ENCODE peak calls at places on chromosomes 13 and 19, in five cellular contexts. One of them, this sample, is unnamed.

GRCh38 chr19:28063702-28064101 is 1149.2 kb downstream of the UQCRFS1 start:
- DNase-seq in brain microvascular endothelial cell: no peak
- DNase-seq in caudate nucleus: no peak
- DNase-seq in endothelial cell of umbilical vein: no peak
- DNase-seq in lower lobe of right lung: no peak
- DNase-seq in this sample: no peak

GRCh38 chr19:15684828-15685227 is 11.9 kb downstream of the CYP4F12 start:
- DNase-seq in brain microvascular endothelial cell: no peak
- DNase-seq in caudate nucleus: no peak
- DNase-seq in endothelial cell of umbilical vein: no peak
- DNase-seq in lower lobe of right lung: no peak
- DNase-seq in this sample: no peak

GRCh38 chr19:58399903-58400637 is 4.6 kb downstream of the RNF225 start:
- DNase-seq in brain microvascular endothelial cell: no peak
- DNase-seq in caudate nucleus: peak; percentile 39
- DNase-seq in endothelial cell of umbilical vein: no peak
- DNase-seq in lower lobe of right lung: no peak
- DNase-seq in this sample: no peak

GRCh38 chr19:8445488-8446001 is 770 bp downstream of the HNRNPM start:
- DNase-seq in brain microvascular endothelial cell: no peak
- DNase-seq in caudate nucleus: no peak
- DNase-seq in endothelial cell of umbilical vein: peak; percentile 54
- DNase-seq in lower lobe of right lung: peak; percentile 72
- DNase-seq in this sample: no peak

GRCh38 chr13:28357846-28358496 is 137.0 kb downstream of the FLT1 start:
- DNase-seq in brain microvascular endothelial cell: no peak
- DNase-seq in caudate nucleus: peak; percentile 44
- DNase-seq in endothelial cell of umbilical vein: peak; percentile 73
- DNase-seq in lower lobe of right lung: no peak
- DNase-seq in this sample: no peak

GRCh38 chr19:21474671-21475181 is 30.7 kb upstream of the ZNF429 start:
- DNase-seq in brain microvascular endothelial cell: peak; percentile 32
- DNase-seq in caudate nucleus: peak; percentile 77
- DNase-seq in endothelial cell of umbilical vein: no peak
- DNase-seq in lower lobe of right lung: peak; percentile 81
- DNase-seq in this sample: peak; percentile 73

GRCh38 chr13:89204435-89204834 is 1533.3 kb downstream of the SLITRK5 start:
- DNase-seq in brain microvascular endothelial cell: no peak
- DNase-seq in caudate nucleus: no peak
- DNase-seq in endothelial cell of umbilical vein: no peak
- DNase-seq in lower lobe of right lung: no peak
- DNase-seq in this sample: no peak

GRCh38 chr19:9793051-9793591 is 24.6 kb upstream of the ZNF846 start:
- DNase-seq in brain microvascular endothelial cell: peak; percentile 45
- DNase-seq in caudate nucleus: no peak
- DNase-seq in endothelial cell of umbilical vein: no peak
- DNase-seq in lower lobe of right lung: peak; percentile 78
- DNase-seq in this sample: peak; percentile 44

GRCh38 chr13:59603646-59604045 is 560.1 kb downstream of the DIAPH3 start:
- DNase-seq in brain microvascular endothelial cell: no peak
- DNase-seq in caudate nucleus: no peak
- DNase-seq in endothelial cell of umbilical vein: no peak
- DNase-seq in lower lobe of right lung: no peak
- DNase-seq in this sample: no peak

GRCh38 chr19:53394522-53394973 is 401 bp upstream of the ZNF765 start:
- DNase-seq in brain microvascular endothelial cell: no peak
- DNase-seq in caudate nucleus: peak; percentile 33
- DNase-seq in endothelial cell of umbilical vein: no peak
- DNase-seq in lower lobe of right lung: peak; percentile 66
- DNase-seq in this sample: no peak

GRCh38 chr13:102815788-102816187 is 16.9 kb downstream of the BIVM start:
- DNase-seq in brain microvascular endothelial cell: no peak
- DNase-seq in caudate nucleus: no peak
- DNase-seq in endothelial cell of umbilical vein: no peak
- DNase-seq in lower lobe of right lung: no peak
- DNase-seq in this sample: no peak

GRCh38 chr13:77036294-77036693 is 9.3 kb upstream of the FBXL3 start:
- DNase-seq in brain microvascular endothelial cell: no peak
- DNase-seq in caudate nucleus: no peak
- DNase-seq in endothelial cell of umbilical vein: no peak
- DNase-seq in lower lobe of right lung: no peak
- DNase-seq in this sample: no peak

GRCh38 chr13:100128373-100128772 is 39.5 kb downstream of the PCCA start:
- DNase-seq in brain microvascular endothelial cell: peak; percentile 82
- DNase-seq in caudate nucleus: no peak
- DNase-seq in endothelial cell of umbilical vein: no peak
- DNase-seq in lower lobe of right lung: no peak
- DNase-seq in this sample: peak; percentile 80

GRCh38 chr13:40813662-40814454 is 24.4 kb downstream of the SLC25A15 start:
- DNase-seq in brain microvascular endothelial cell: peak; percentile 16
- DNase-seq in caudate nucleus: no peak
- DNase-seq in endothelial cell of umbilical vein: peak; percentile 16
- DNase-seq in lower lobe of right lung: no peak
- DNase-seq in this sample: peak; percentile 12

GRCh38 chr13:76868451-76868850 is 17.8 kb downstream of the KCTD12 start:
- DNase-seq in brain microvascular endothelial cell: no peak
- DNase-seq in caudate nucleus: no peak
- DNase-seq in endothelial cell of umbilical vein: peak; percentile 69
- DNase-seq in lower lobe of right lung: no peak
- DNase-seq in this sample: peak; percentile 47

GRCh38 chr13:30832377-30832776 is 73.7 kb upstream of the MEDAG start:
- DNase-seq in brain microvascular endothelial cell: no peak
- DNase-seq in caudate nucleus: no peak
- DNase-seq in endothelial cell of umbilical vein: no peak
- DNase-seq in lower lobe of right lung: no peak
- DNase-seq in this sample: no peak

GRCh38 chr19:10363789-10364281 is 16.5 kb downstream of the TYK2 start:
- DNase-seq in brain microvascular endothelial cell: peak; percentile 14
- DNase-seq in caudate nucleus: no peak
- DNase-seq in endothelial cell of umbilical vein: no peak
- DNase-seq in lower lobe of right lung: no peak
- DNase-seq in this sample: peak; percentile 37

GRCh38 chr13:48000559-48001126 is 430 bp downstream of the SUCLA2 start:
- DNase-seq in brain microvascular endothelial cell: no peak
- DNase-seq in caudate nucleus: peak; percentile 48
- DNase-seq in endothelial cell of umbilical vein: peak; percentile 40
- DNase-seq in lower lobe of right lung: no peak
- DNase-seq in this sample: peak; percentile 10

GRCh38 chr13:111515648-111516047 is 195.2 kb downstream of the TEX29 start:
- DNase-seq in brain microvascular endothelial cell: no peak
- DNase-seq in caudate nucleus: no peak
- DNase-seq in endothelial cell of umbilical vein: no peak
- DNase-seq in lower lobe of right lung: no peak
- DNase-seq in this sample: no peak

GRCh38 chr19:31976775-31977536 is 368.5 kb upstream of the ZNF507 start:
- DNase-seq in brain microvascular endothelial cell: no peak
- DNase-seq in caudate nucleus: no peak
- DNase-seq in endothelial cell of umbilical vein: no peak
- DNase-seq in lower lobe of right lung: no peak
- DNase-seq in this sample: no peak

GRCh38 chr19:4575978-4576933 is 16.8 kb upstream of the SEMA6B start:
- DNase-seq in brain microvascular endothelial cell: peak; percentile 66
- DNase-seq in caudate nucleus: peak; percentile 7
- DNase-seq in endothelial cell of umbilical vein: peak; percentile 72
- DNase-seq in lower lobe of right lung: no peak
- DNase-seq in this sample: peak; percentile 29

GRCh38 chr13:31160857-31161582 is 684 bp downstream of the HSPH1 start:
- DNase-seq in brain microvascular endothelial cell: peak; percentile 76
- DNase-seq in caudate nucleus: peak; percentile 60
- DNase-seq in endothelial cell of umbilical vein: peak; percentile 74
- DNase-seq in lower lobe of right lung: peak; percentile 73
- DNase-seq in this sample: peak; percentile 70

GRCh38 chr19:50203281-50204080 is at the start of gene MYH14:
- DNase-seq in brain microvascular endothelial cell: peak; percentile 4
- DNase-seq in caudate nucleus: peak; percentile 95
- DNase-seq in endothelial cell of umbilical vein: peak; percentile 39
- DNase-seq in lower lobe of right lung: peak; percentile 92
- DNase-seq in this sample: no peak

GRCh38 chr13:99681695-99682094 is 180.4 kb downstream of the TM9SF2 start:
- DNase-seq in brain microvascular endothelial cell: no peak
- DNase-seq in caudate nucleus: no peak
- DNase-seq in endothelial cell of umbilical vein: no peak
- DNase-seq in lower lobe of right lung: no peak
- DNase-seq in this sample: no peak

GRCh38 chr13:46632171-46632570 is 79.2 kb downstream of the LRCH1 start:
- DNase-seq in brain microvascular endothelial cell: no peak
- DNase-seq in caudate nucleus: no peak
- DNase-seq in endothelial cell of umbilical vein: no peak
- DNase-seq in lower lobe of right lung: no peak
- DNase-seq in this sample: no peak

GRCh38 chr19:38812004-38812840 is 523 bp downstream of the LGALS4 start:
- DNase-seq in brain microvascular endothelial cell: no peak
- DNase-seq in caudate nucleus: no peak
- DNase-seq in endothelial cell of umbilical vein: no peak
- DNase-seq in lower lobe of right lung: peak; percentile 17
- DNase-seq in this sample: no peak

GRCh38 chr13:19890030-19890429 is 26.6 kb upstream of the ZMYM5 start:
- DNase-seq in brain microvascular endothelial cell: no peak
- DNase-seq in caudate nucleus: no peak
- DNase-seq in endothelial cell of umbilical vein: no peak
- DNase-seq in lower lobe of right lung: no peak
- DNase-seq in this sample: no peak

GRCh38 chr19:54558339-54558738 is 15.3 kb upstream of the LILRA2 start:
- DNase-seq in brain microvascular endothelial cell: no peak
- DNase-seq in caudate nucleus: no peak
- DNase-seq in endothelial cell of umbilical vein: no peak
- DNase-seq in lower lobe of right lung: no peak
- DNase-seq in this sample: no peak

GRCh38 chr13:65112123-65113075 is 2117.7 kb downstream of the PCDH9 start:
- DNase-seq in brain microvascular endothelial cell: peak; percentile 29
- DNase-seq in caudate nucleus: no peak
- DNase-seq in endothelial cell of umbilical vein: no peak
- DNase-seq in lower lobe of right lung: no peak
- DNase-seq in this sample: peak; percentile 66

GRCh38 chr19:51541458-51542357 is 10.2 kb upstream of the SIGLEC6 start:
- DNase-seq in brain microvascular endothelial cell: no peak
- DNase-seq in caudate nucleus: no peak
- DNase-seq in endothelial cell of umbilical vein: no peak
- DNase-seq in lower lobe of right lung: no peak
- DNase-seq in this sample: no peak

GRCh38 chr13:49098771-49099512 is 121.2 kb upstream of the MLNR start:
- DNase-seq in brain microvascular endothelial cell: no peak
- DNase-seq in caudate nucleus: no peak
- DNase-seq in endothelial cell of umbilical vein: peak; percentile 65
- DNase-seq in lower lobe of right lung: no peak
- DNase-seq in this sample: peak; percentile 40
- H3K27ac ChIP-seq in brain microvascular endothelial cell: peak overlapping the region; percentile 7
- H3K27ac ChIP-seq in caudate nucleus: no peak overlapping the region
- H3K27ac ChIP-seq in endothelial cell of umbilical vein: peak overlapping the region; percentile 70
- H3K27ac ChIP-seq in lower lobe of right lung: peak overlapping the region; percentile 68
- H3K27ac ChIP-seq in this sample: no peak overlapping the region

DNA sequence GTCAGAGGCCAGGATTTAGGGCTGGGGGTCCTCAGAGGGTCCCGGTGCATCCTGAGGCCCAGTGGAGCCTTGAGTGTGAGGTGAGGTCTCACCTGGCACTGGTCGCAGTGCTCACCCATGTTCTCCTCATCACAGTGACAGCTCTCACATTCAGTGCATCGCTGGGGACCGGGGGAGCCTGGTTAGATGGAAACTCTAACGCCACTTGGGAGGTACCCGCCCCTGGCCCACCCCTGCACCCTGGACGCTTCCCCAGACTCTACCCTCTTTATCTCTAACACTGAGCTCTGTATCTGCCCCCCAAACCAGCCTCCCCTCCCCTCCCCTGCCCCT is 3.0 kb downstream of the HRC start:
- DNase-seq in brain microvascular endothelial cell: no peak
- DNase-seq in caudate nucleus: no peak
- DNase-seq in endothelial cell of umbilical vein: no peak
- DNase-seq in lower lobe of right lung: no peak
- DNase-seq in this sample: no peak
- H3K27ac ChIP-seq in brain microvascular endothelial cell: no peak overlapping the region
- H3K27ac ChIP-seq in caudate nucleus: no peak overlapping the region
- H3K27ac ChIP-seq in endothelial cell of umbilical vein: no peak overlapping the region
- H3K27ac ChIP-seq in lower lobe of right lung: no peak overlapping the region
- H3K27ac ChIP-seq in this sample: no peak overlapping the region

DNA sequence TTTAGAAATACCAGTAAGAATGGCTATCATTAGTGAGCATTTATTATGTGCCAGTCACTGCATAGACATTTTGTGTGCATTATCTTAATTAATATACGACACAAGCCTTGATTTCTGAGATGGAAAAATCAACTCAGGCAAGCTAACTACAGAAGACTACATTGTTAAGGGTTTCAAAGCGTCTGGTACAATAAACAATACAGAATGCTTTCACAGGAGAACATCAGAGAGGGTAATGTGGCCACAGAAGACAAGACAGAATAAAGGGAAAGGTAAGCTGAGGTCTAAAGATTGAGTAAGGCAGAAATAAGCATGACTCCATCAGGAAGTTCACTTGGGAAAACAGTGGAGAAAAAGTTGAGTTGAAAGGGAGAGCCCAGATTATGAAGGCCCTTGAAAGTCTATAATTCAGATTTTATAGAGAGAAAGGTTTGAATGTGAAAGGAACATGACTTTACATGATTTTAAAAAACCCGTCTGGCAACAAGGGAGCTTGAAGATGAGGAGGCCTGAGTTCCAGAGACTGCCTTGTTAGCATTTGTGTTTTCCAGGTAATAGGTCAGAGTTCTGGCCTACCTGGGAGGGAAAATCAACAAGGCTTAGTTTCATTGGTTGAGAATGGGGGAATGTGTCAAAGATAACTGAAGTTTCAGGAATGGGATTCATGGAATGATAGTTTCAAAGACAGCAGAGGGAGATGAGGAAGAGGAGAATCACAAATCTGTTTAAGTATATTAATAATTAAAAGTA is 1.8 kb upstream of the MBNL2 start:
- DNase-seq in brain microvascular endothelial cell: no peak
- DNase-seq in caudate nucleus: no peak
- DNase-seq in endothelial cell of umbilical vein: no peak
- DNase-seq in lower lobe of right lung: no peak
- DNase-seq in this sample: no peak
- H3K27ac ChIP-seq in brain microvascular endothelial cell: no peak overlapping the region
- H3K27ac ChIP-seq in caudate nucleus: peak overlapping the region; percentile 67
- H3K27ac ChIP-seq in endothelial cell of umbilical vein: no peak overlapping the region
- H3K27ac ChIP-seq in lower lobe of right lung: no peak overlapping the region
- H3K27ac ChIP-seq in this sample: no peak overlapping the region

DNA sequence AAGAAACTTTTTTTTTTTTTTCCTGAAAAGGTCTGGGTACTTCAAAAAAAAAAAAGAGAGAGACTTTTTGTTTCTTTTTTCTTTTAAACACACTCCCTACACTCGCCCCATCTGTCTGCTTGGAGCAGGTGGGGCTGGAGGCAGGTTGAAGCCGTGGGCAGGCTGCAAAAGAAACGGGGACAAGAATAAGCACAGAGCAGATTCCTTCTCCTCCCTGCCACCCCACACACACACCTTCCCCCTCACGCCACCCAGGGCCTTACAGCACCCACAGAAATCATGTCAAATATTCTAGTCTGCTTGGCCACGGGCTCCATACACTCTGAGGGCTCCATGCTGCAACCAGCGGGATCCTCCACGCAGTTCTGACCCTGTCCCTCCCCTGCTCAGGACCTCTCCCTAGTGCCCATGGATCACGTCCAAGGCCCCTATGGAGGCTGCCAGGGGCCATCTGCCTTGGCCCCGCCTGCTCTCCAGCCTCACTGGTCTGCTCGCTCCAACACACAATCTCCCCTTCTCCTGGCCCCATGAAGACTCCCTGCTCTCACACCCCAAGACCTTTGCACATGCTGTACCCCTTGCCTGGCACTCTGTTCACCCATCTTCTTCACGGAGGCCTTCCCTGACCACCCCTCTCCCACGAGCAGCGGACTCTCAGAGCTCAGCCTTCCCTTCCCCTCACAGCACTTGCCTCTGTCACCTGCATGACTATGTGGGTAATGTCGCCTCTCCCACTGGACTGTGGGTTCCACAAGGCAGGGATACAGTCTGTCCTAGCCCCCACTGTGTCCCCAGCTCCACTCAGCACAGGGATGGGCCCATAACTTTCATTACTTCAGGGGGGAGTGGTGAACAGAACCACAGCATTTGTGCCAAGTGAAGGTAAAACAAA is 11.4 kb downstream of the AKT2 start:
- DNase-seq in brain microvascular endothelial cell: no peak
- DNase-seq in caudate nucleus: peak; percentile 40
- DNase-seq in endothelial cell of umbilical vein: no peak
- DNase-seq in lower lobe of right lung: no peak
- DNase-seq in this sample: no peak
- H3K27ac ChIP-seq in brain microvascular endothelial cell: no peak overlapping the region
- H3K27ac ChIP-seq in caudate nucleus: peak overlapping the region; percentile 24
- H3K27ac ChIP-seq in endothelial cell of umbilical vein: no peak overlapping the region
- H3K27ac ChIP-seq in lower lobe of right lung: no peak overlapping the region
- H3K27ac ChIP-seq in this sample: no peak overlapping the region